ENCODE peak calls at places on chromosomes 13 and 19, in five cellular contexts. F is sciatic nerve, J is pancreas, K is mesothelial cell of epicardium, V is IMR-90. C is an unnamed sample.

GRCh38 chr19:3366761-3367571 is 583 bp downstream of the NFIC start:
- DNase-seq in F (peak; percentile 82), J (peak; percentile 91), K (no peak), V (no peak), C (no peak)

GRCh38 chr13:62697702-62698101 is 1282.1 kb upstream of the PCDH20 start:
- DNase-seq in F (no peak), J (no peak), K (no peak), V (no peak), C (no peak)

GRCh38 chr19:3969435-3970312 is 1.2 kb downstream of the DAPK3 start:
- DNase-seq in F (no peak), J (no peak), K (peak; percentile 58), V (peak; percentile 82), C (peak; percentile 90)

GRCh38 chr19:307111-307531 is 15.9 kb upstream of the PLPP2 start:
- DNase-seq in F (no peak), J (peak; percentile 74), K (no peak), V (no peak), C (no peak)

GRCh38 chr13:84399320-84400085 is 517.2 kb upstream of the SLITRK1 start:
- DNase-seq in F (no peak), J (no peak), K (no peak), V (no peak), C (peak; percentile 25)

GRCh38 chr13:91381371-91381770 is 17.1 kb upstream of the GPC5 start:
- DNase-seq in F (no peak), J (no peak), K (no peak), V (peak; percentile 28), C (peak; percentile 6)

GRCh38 chr13:79662882-79663281 is 181.9 kb downstream of the NDFIP2 start:
- DNase-seq in F (no peak), J (no peak), K (no peak), V (no peak), C (peak; percentile 12)

GRCh38 chr19:49400034-49400433 is 12.0 kb downstream of the KASH5 start:
- DNase-seq in F (no peak), J (no peak), K (no peak), V (peak; percentile 11), C (peak; percentile 20)

GRCh38 chr19:8155318-8155717 is 5.9 kb upstream of the FBN3 start:
- DNase-seq in F (no peak), J (no peak), K (no peak), V (no peak), C (no peak)

GRCh38 chr19:366951-367350 is 22.4 kb upstream of the MIER2 start:
- DNase-seq in F (peak; percentile 42), J (no peak), K (no peak), V (no peak), C (no peak)

GRCh38 chr19:29714953-29715694 is at the start of gene C19orf12:
- DNase-seq in F (peak; percentile 77), J (peak; percentile 87), K (peak; percentile 76), V (peak; percentile 23), C (peak; percentile 23)

GRCh38 chr19:2123682-2124387 is 27.1 kb downstream of the IZUMO4 start:
- DNase-seq in F (no peak), J (peak; percentile 67), K (no peak), V (no peak), C (no peak)

GRCh38 chr19:29671393-29672076 is 6.3 kb downstream of the PLEKHF1 start:
- DNase-seq in F (no peak), J (peak; percentile 77), K (no peak), V (no peak), C (no peak)

GRCh38 chr19:48355555-48355954 is 8.2 kb downstream of the TMEM143 start:
- DNase-seq in F (no peak), J (no peak), K (no peak), V (no peak), C (no peak)

GRCh38 chr19:1284979-1285736 is 515 bp upstream of the EFNA2 start:
- DNase-seq in F (no peak), J (peak; percentile 76), K (no peak), V (no peak), C (no peak)